ENCODE peak calls at places on chromosomes 12 and 14, in ten cellular contexts. Y, S, W, E, V, M, Z, U, P and X are unnamed samples.

GRCh38 chr14:65815127-65815526 is 402.6 kb downstream of the FUT8 start:
- DNase-seq in S (no peak), Z (no peak), U (no peak), Y (no peak), W (no peak), E (no peak), P (no peak), M (no peak), V (no peak), X (no peak)

GRCh38 chr12:57816855-57817151 is 1.7 kb downstream of the AVIL start:
- DNase-seq in U (peak; percentile 46), W (no peak), P (no peak), Y (no peak), M (no peak), E (peak; percentile 80), Z (no peak), V (no peak), S (no peak), X (no peak)

GRCh38 chr14:72404998-72405397 is 472.8 kb downstream of the RGS6 start:
- DNase-seq in M (no peak), V (no peak), E (no peak), Z (no peak), P (no peak), Y (no peak), U (no peak), W (no peak), S (no peak), X (no peak)

GRCh38 chr14:89303452-89304435 is 113.3 kb downstream of the FOXN3 start:
- DNase-seq in S (peak; percentile 12), E (no peak), Y (peak; percentile 71), P (no peak), M (peak; percentile 64), U (peak; percentile 64), V (no peak), Z (peak; percentile 76), W (no peak), X (no peak)

GRCh38 chr14:90193925-90194324 is 62.4 kb upstream of the PSMC1 start:
- DNase-seq in W (no peak), U (no peak), S (peak; percentile 4), Z (no peak), M (no peak), P (no peak), Y (no peak), V (no peak), E (peak; percentile 34), X (no peak)

GRCh38 chr12:116524964-116525379 is 34.2 kb upstream of the MAP1LC3B2 start:
- DNase-seq in Y (no peak), V (no peak), M (no peak), Z (no peak), U (no peak), P (no peak), S (no peak), E (no peak), W (no peak), X (no peak)

GRCh38 chr12:110917467-110917866 is 2.9 kb downstream of the MYL2 start:
- DNase-seq in U (no peak), Z (no peak), S (peak; percentile 35), V (no peak), E (no peak), Y (no peak), P (no peak), W (peak; percentile 82), M (no peak), X (no peak)

GRCh38 chr14:74908861-74909341 is 14.2 kb downstream of the RPS6KL1 start:
- DNase-seq in E (no peak), P (peak; percentile 77), W (no peak), Y (peak; percentile 16), U (no peak), V (no peak), M (no peak), Z (no peak), S (no peak), X (no peak)

GRCh38 chr12:24909667-24910066 is 39.2 kb downstream of the BCAT1 start:
- DNase-seq in S (no peak), Y (no peak), Z (no peak), W (no peak), P (no peak), U (peak; percentile 23), M (peak; percentile 77), V (no peak), E (peak; percentile 24), X (no peak)

GRCh38 chr12:122965356-122965755 is 907 bp downstream of the ABCB9 start:
- DNase-seq in U (no peak), W (no peak), M (no peak), Z (no peak), E (peak; percentile 38), V (no peak), P (no peak), S (no peak), Y (no peak), X (no peak)

GRCh38 chr12:102540856-102541385 is 60.6 kb upstream of the IGF1 start:
- DNase-seq in Y (no peak), E (no peak), P (no peak), U (no peak), Z (no peak), M (no peak), V (no peak), S (no peak), W (no peak), X (no peak)

GRCh38 chr14:35342160-35343010 is 50.2 kb downstream of the PSMA6 start:
- DNase-seq in Y (peak; percentile 50), V (no peak), P (no peak), M (no peak), U (no peak), W (no peak), E (no peak), Z (no peak), S (no peak), X (no peak)

GRCh38 chr12:121708313-121709063 is 4.1 kb upstream of the TMEM120B start:
- DNase-seq in W (no peak), M (no peak), V (no peak), P (no peak), Z (no peak), Y (no peak), E (no peak), U (no peak), S (no peak), X (no peak)

GRCh38 chr12:121713257-121714155 is 954 bp downstream of the TMEM120B start:
- DNase-seq in Z (no peak), M (peak; percentile 17), S (no peak), V (no peak), E (peak; percentile 46), P (peak; percentile 78), U (peak; percentile 20), W (no peak), Y (peak; percentile 53), X (no peak)

GRCh38 chr12:121709478-121709890 is 3.1 kb upstream of the TMEM120B start:
- DNase-seq in U (no peak), M (no peak), P (no peak), W (no peak), Z (no peak), S (peak; percentile 54), V (no peak), Y (no peak), E (no peak), X (peak; percentile 55)

GRCh38 chr12:121712462-121713256 is at the start of gene TMEM120B:
- DNase-seq in P (peak; percentile 93), S (peak; percentile 37), M (peak; percentile 62), U (peak; percentile 88), Z (no peak), W (peak; percentile 70), Y (peak; percentile 87), E (peak; percentile 87), V (no peak), X (peak; percentile 98)

GRCh38 chr12:121711925-121712461 is 559 bp upstream of the TMEM120B start:
- DNase-seq in V (no peak), E (peak; percentile 75), W (peak; percentile 55), S (peak; percentile 35), Y (no peak), M (peak; percentile 29), U (peak; percentile 32), P (no peak), Z (no peak), X (peak; percentile 88)
- TF ChIP-seq POLR2A in V (no peak), E (no peak), W (no peak), S (no peak), Y (no peak), M (no peak), U (no peak), P (no peak), Z (no peak), X (no peak)

DNA sequence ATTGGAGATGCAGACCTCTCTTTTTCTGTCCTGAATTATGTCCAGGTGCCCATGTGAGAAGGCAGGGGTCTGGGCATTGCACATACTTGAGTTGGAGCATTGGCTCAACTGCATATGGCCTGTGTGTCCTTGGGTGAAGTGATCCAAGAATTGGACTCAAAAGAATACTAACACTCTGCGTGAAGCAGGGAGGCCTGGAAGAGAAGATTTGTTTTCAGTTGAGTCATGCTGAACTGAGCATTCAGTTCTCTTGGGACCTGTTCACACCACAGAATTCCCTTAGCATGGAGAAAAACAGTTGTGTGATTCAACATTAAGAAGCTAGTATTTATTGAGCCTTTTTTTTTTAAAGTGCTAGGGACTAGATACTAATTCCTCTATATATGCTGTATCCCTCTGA is 164.7 kb upstream of the TBX3 start:
- DNase-seq in U (no peak), Z (no peak), P (no peak), W (no peak), E (no peak), M (peak; percentile 9), Y (peak; percentile 27), V (no peak), S (no peak), X (no peak)
- TF ChIP-seq EP300 in U (no peak), Z (no peak), P (no peak), W (no peak), E (no peak), M (peak; percentile 24), Y (no peak), V (no peak), S (no peak), X (no peak)

DNA sequence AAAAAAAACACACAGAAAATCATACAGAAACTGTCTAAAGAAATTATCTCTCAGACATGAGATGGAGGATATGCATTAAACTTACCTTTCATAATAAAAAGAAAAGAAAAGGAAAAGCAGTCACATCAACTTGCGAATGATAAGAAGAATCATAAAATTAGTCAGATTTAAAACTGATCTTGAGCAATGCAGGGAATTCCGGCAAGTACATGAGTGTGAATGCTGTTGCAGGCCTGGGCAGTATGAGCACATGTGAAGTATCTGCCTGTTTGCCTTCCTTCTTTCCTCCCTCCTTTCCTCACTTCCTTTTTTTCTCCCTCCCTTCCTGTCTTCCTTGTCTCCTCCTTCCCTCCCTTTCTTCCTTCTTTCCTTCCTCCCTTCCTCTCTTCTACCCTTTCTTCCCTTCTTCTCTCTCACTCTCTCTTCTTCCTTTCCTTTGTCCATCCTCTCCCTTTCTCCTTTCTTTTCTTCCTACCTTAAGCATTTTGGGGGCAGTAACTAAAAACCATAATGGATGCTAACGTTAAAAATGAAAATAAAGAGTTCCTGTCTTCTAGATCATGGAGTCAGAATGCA is 38.5 kb upstream of the SLC6A15 start:
- DNase-seq in U (no peak), E (no peak), W (no peak), P (no peak), Z (no peak), M (no peak), S (no peak), V (no peak), Y (no peak), X (no peak)
- TF ChIP-seq POLR2A in U (no peak), E (no peak), W (no peak), P (no peak), Z (no peak), M (no peak), S (no peak), V (no peak), Y (no peak), X (no peak)

DNA sequence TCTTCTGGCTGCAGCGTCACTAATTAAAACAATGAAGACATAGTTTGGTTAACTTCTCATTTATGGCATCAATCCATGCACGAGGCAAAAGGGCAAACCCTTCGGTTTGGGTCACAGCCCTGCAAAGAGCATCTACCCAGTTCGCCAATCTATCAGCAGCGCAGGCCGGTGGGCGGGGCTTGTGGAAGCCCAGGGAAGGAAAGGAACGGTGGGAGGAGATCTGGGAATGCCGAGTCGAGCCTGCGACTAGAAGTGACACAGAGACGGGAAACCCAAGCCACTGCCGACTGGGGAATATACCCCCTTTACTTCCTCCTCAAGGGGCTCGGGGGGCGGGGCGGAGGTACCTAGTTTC is 463 bp downstream of the KICS2 start:
- DNase-seq in P (peak; percentile 95), U (peak; percentile 89), Y (peak; percentile 89), S (peak; percentile 82), E (peak; percentile 85), W (peak; percentile 81), Z (peak; percentile 9), M (peak; percentile 85), V (peak; percentile 38), X (peak; percentile 91)
- TF ChIP-seq EP300 in P (no peak), U (no peak), Y (no peak), S (no peak), E (no peak), W (no peak), Z (no peak), M (no peak), V (no peak), X (no peak)